ENCODE peak calls at places on chromosome 16, in six cellular contexts. A is A549, O is suprapubic skin, V is HCT116, W is transverse colon, K is uterus. L is an unnamed sample.

GRCh38 chr16:54430491-54431030 is 144.0 kb upstream of the IRX3 start:
- DNase-seq in K (no peak), A (no peak), W (no peak), V (no peak), O (no peak), L (no peak)

GRCh38 chr16:49652441-49653175 is 203.3 kb downstream of the ZNF423 start:
- DNase-seq in K (peak), O (no peak), W (no peak), V (no peak), A (no peak), L (no peak)

GRCh38 chr16:47928008-47928407 is 227.8 kb downstream of the ABCC12 start:
- DNase-seq in K (no peak), W (no peak), V (peak), A (no peak), O (no peak), L (no peak)

GRCh38 chr16:83138512-83138911 is 511.7 kb downstream of the CDH13 start:
- DNase-seq in O (no peak), K (no peak), V (no peak), W (no peak), A (no peak), L (no peak)

GRCh38 chr16:86761117-86761971 is 183.0 kb downstream of the FOXL1 start:
- DNase-seq in O (no peak), W (peak), K (peak), V (peak), A (peak), L (peak)

GRCh38 chr16:50593410-50594139 is 45.4 kb downstream of the NKD1 start:
- DNase-seq in O (no peak), W (no peak), V (no peak), A (no peak), K (no peak), L (no peak)

GRCh38 chr16:1645914-1646525 is 32.1 kb upstream of the JPT2 start:
- DNase-seq in V (no peak), A (peak), O (no peak), K (no peak), W (no peak), L (peak)

GRCh38 chr16:88681084-88681680 is 5.1 kb downstream of the SNAI3 start:
- DNase-seq in W (peak), O (peak), A (peak), K (no peak), V (no peak), L (no peak)

GRCh38 chr16:15498427-15499175 is 64.2 kb downstream of the BMERB1 start:
- DNase-seq in V (no peak), O (no peak), A (no peak), W (no peak), K (no peak), L (no peak)

GRCh38 chr16:15493416-15494181 is 59.2 kb downstream of the BMERB1 start:
- DNase-seq in O (no peak), V (no peak), A (no peak), K (peak), W (no peak), L (no peak)

GRCh38 chr16:15492091-15492740 is 57.8 kb downstream of the BMERB1 start:
- DNase-seq in K (no peak), W (no peak), A (no peak), V (no peak), O (no peak), L (no peak)

GRCh38 chr16:15494231-15494630 is 59.8 kb downstream of the BMERB1 start:
- DNase-seq in K (peak), W (no peak), O (no peak), V (peak), A (no peak), L (no peak)

GRCh38 chr16:15495898-15496297 is 61.5 kb downstream of the BMERB1 start:
- DNase-seq in V (no peak), W (no peak), O (no peak), A (no peak), K (no peak), L (no peak)
- TF ChIP-seq POLR2A in V (no peak), W (no peak), O (no peak), A (no peak), K (no peak), L (no peak)

DNA sequence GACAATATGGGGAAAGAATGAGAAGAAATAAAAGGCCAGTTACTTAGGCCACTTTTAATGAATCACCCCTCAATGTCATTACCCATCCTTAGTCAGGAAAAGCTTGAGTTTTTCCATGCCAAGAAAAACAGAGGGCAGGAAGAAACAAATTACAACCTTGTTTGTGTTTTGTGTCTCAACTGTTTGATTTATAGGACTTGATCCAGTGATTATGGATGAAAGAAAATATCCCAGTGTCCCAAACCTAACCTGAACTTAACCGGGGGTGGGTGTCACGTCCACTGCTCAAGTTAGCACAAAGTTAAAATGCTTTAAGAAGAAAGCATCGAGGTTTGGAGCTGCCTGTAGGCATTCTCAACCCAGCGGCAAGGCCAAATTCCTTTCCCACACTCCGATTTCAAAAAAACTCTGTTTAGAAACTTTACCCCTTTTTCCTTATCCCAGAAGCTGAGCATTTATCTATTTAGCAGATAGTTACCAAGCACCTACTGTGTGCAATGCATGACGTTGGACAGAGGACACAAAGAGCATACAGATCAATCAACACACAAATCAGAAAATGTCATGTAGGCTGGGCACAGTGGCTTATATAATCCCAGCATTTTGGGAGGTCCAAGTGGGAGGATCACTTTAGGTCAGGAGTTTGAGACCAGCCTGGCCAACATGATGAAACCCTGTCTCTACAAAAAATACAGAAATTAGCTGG is 14.0 kb upstream of the CYB5B start:
- DNase-seq in W (no peak), V (peak), O (no peak), K (no peak), A (peak), L (peak)
- TF ChIP-seq POLR2A in W (no peak), V (no peak), O (no peak), K (no peak), A (no peak), L (no peak)

GRCh38 chr16:85539629-85540291 is 73.4 kb upstream of the GSE1 start:
- DNase-seq in W (no peak), K (no peak), V (no peak), O (no peak), A (no peak), L (no peak)
- TF ChIP-seq POLR2A in W (no peak), K (no peak), V (no peak), O (no peak), A (no peak), L (no peak)

GRCh38 chr16:68230176-68230571 is 5.8 kb downstream of the ESRP2 start:
- DNase-seq in W (no peak), V (no peak), K (no peak), O (no peak), A (no peak), L (no peak)

GRCh38 chr16:68233085-68233834 is 2.7 kb downstream of the ESRP2 start:
- DNase-seq in O (no peak), A (no peak), V (no peak), W (no peak), K (no peak), L (no peak)

GRCh38 chr16:68232335-68232734 is 3.6 kb downstream of the ESRP2 start:
- DNase-seq in V (no peak), A (no peak), W (no peak), O (no peak), K (no peak), L (no peak)

GRCh38 chr16:68230956-68231355 is 5.0 kb downstream of the ESRP2 start:
- DNase-seq in A (no peak), K (no peak), V (no peak), O (no peak), W (no peak), L (no peak)

DNA sequence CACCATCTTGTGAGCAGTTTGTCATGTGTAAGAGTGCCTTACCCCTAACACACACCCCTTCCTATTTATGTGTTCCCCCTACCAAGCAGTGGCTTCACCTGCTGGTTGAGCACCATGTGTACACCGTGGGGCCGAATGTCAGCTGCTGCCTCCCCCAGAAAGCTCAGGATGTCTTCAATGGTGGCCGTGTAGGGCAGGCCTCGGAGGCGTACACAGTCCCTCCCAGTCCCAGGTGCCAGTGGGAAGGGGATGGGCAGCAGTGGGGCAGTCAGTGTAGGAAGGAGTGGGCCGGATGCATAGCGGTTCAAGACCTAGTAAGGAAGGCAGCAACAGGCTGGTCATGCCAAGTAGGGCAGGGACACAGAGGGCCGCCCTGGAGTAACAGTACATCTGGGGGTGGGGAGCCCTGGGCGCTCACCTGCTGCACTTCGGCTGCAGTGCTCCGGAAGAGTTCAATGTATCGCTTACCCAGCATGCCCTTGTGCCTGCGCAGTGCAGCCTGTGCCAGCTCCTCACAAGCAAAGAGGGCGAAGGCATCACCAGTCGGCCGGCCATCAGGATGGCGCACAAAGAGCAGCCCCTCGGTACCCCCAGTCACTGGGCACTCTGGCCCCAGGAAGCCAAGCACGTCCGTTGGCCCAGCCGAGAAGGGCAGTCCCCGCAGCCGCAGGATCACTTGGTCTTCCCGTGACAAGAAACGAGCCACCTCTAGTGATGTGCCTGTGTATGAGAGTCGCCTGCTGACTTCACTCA is 4.4 kb downstream of the ESRP2 start:
- DNase-seq in A (no peak), W (no peak), V (no peak), O (no peak), K (no peak), L (no peak)
- TF ChIP-seq POLR2A in A (no peak), W (no peak), V (no peak), O (no peak), K (no peak), L (no peak)